ENCODE peak calls at places on chromosomes 7 and 10, in four cellular contexts. A is H9, G is right cardiac atrium, O is fibroblast of pulmonary artery. B is an unnamed sample.

GRCh38 chr7:134460000-134460399 is 1.1 kb upstream of the AKR1B1 start:
- DNase-seq in O (no peak), A (no peak), G (no peak), B (no peak)

GRCh38 chr7:27606270-27607209 is 56.1 kb downstream of the HIBADH start:
- DNase-seq in G (no peak), O (peak), A (no peak), B (no peak)

GRCh38 chr7:115043605-115044004 is 121.7 kb downstream of the MDFIC start:
- DNase-seq in G (no peak), O (peak), A (no peak), B (no peak)

GRCh38 chr10:119441151-119441821 is 101.2 kb downstream of the RGS10 start:
- DNase-seq in O (peak), G (peak), A (no peak), B (peak)

GRCh38 chr10:7397049-7397448 is 13.8 kb downstream of the SFMBT2 start:
- DNase-seq in O (no peak), A (no peak), G (no peak), B (no peak)

GRCh38 chr10:95241533-95241932 is 47.5 kb downstream of the ACSM6 start:
- DNase-seq in A (no peak), O (no peak), G (no peak), B (no peak)

GRCh38 chr7:133947458-133948044 is 179.6 kb upstream of the LRGUK start:
- DNase-seq in G (no peak), A (no peak), O (no peak), B (no peak)

GRCh38 chr10:6721480-6721879 is 141.4 kb upstream of the PRKCQ start:
- DNase-seq in O (peak), G (peak), A (no peak), B (peak)

GRCh38 chr7:101940830-101941229 is 123.4 kb downstream of the CUX1 start:
- DNase-seq in G (peak), O (no peak), A (peak), B (no peak)

GRCh38 chr7:118974836-118975235 is 750.3 kb downstream of the ANKRD7 start:
- DNase-seq in O (no peak), G (no peak), A (no peak), B (no peak)

GRCh38 chr7:118478236-118478635 is 253.7 kb downstream of the ANKRD7 start:
- DNase-seq in G (no peak), A (no peak), O (no peak), B (no peak)

GRCh38 chr7:47505317-47506007 is 76.4 kb downstream of the TNS3 start:
- DNase-seq in G (peak), O (no peak), A (no peak), B (no peak)

GRCh38 chr10:125549656-125550055 is 133.3 kb downstream of the TEX36 start:
- DNase-seq in G (no peak), O (no peak), A (no peak), B (no peak)

GRCh38 chr10:113454341-113455061 is 98.4 kb upstream of the HABP2 start:
- DNase-seq in A (peak), O (peak), G (peak), B (peak)

GRCh38 chr7:99267530-99268360 is 4.9 kb upstream of the MYH16 start:
- DNase-seq in O (peak), G (no peak), A (no peak), B (no peak)

GRCh38 chr10:127415116-127415515 is 134.0 kb upstream of the NPS start:
- DNase-seq in G (no peak), A (no peak), O (no peak), B (no peak)

GRCh38 chr7:11328309-11328708 is 354.6 kb downstream of the PHF14 start:
- DNase-seq in O (peak), A (no peak), G (no peak), B (no peak)

GRCh38 chr7:157000741-157001653 is 9.5 kb downstream of the MNX1 start:
- DNase-seq in G (no peak), O (no peak), A (no peak), B (no peak)

GRCh38 chr7:117072620-117073118 is 119.4 kb downstream of the ST7 start:
- DNase-seq in O (peak), G (peak), A (no peak), B (no peak)

GRCh38 chr7:81684513-81685262 is 85.2 kb downstream of the HGF start:
- DNase-seq in A (no peak), G (peak), O (peak), B (peak)

GRCh38 chr10:48306870-48307531 is 524 bp downstream of the MAPK8 start:
- DNase-seq in O (peak), G (peak), A (no peak), B (peak)

GRCh38 chr10:119104653-119105024 is 726 bp downstream of the DENND10 start:
- DNase-seq in O (no peak), A (peak), G (no peak), B (peak)

GRCh38 chr10:113131611-113132330 is 181.7 kb downstream of the TCF7L2 start:
- DNase-seq in G (peak), O (peak), A (no peak), B (no peak)

GRCh38 chr7:45123913-45124312 is 12.4 kb upstream of the TBRG4 start:
- DNase-seq in G (no peak), A (peak), O (no peak), B (no peak)

GRCh38 chr7:7858559-7858958 is 110.0 kb upstream of the GLCCI1 start:
- DNase-seq in O (no peak), A (no peak), G (no peak), B (no peak)

GRCh38 chr10:129334326-129334725 is 132.7 kb upstream of the MGMT start:
- DNase-seq in O (no peak), G (no peak), A (no peak), B (no peak)

GRCh38 chr7:29336851-29337627 is 142.5 kb downstream of the CHN2 start:
- DNase-seq in A (no peak), O (no peak), G (no peak), B (no peak)

GRCh38 chr10:114188001-114188400 is 8.8 kb downstream of the TDRD1 start:
- DNase-seq in G (no peak), O (no peak), A (no peak), B (no peak)

GRCh38 chr7:42174391-42174848 is 62.6 kb downstream of the GLI3 start:
- DNase-seq in A (no peak), O (no peak), G (no peak), B (peak)

GRCh38 chr7:133140994-133141595 is 59.2 kb upstream of the CHCHD3 start:
- DNase-seq in A (no peak), O (no peak), G (no peak), B (no peak)

GRCh38 chr10:97539523-97540200 is 32.9 kb upstream of the ANKRD2 start:
- DNase-seq in O (peak), A (peak), G (peak), B (peak)

GRCh38 chr7:31087351-31087750 is 35.2 kb downstream of the ADCYAP1R1 start:
- DNase-seq in G (no peak), O (no peak), A (no peak), B (no peak)

GRCh38 chr7:99790407-99790806 is 6.4 kb upstream of the CYP3A4 start:
- DNase-seq in O (no peak), A (no peak), G (no peak), B (no peak)

GRCh38 chr7:98011996-98012395 is 22.0 kb upstream of the OCM2 start:
- DNase-seq in G (no peak), O (no peak), A (no peak), B (no peak)

GRCh38 chr7:112080974-112081373 is 125.2 kb downstream of the DOCK4 start:
- DNase-seq in O (peak), G (no peak), A (no peak), B (no peak)

B was measured in ovary.